ENCODE peak calls at places on chromosomes 2 and 18, in seven cellular contexts. J, P, Y, A, L, H and G are unnamed samples.
A peak's percentile ranks its signal among the peaks of the same experiment; 100 is the strongest.

GRCh38 chr2:36479406-36479805 is 118.6 kb downstream of the FEZ2 start:
- DNase-seq in J (no peak), P (no peak), Y (no peak), A (no peak), L (no peak), H (no peak), G (no peak)

GRCh38 chr2:98471402-98472131 is 26.9 kb downstream of the INPP4A start:
- DNase-seq in J (no peak), P (no peak), Y (no peak), A (no peak), L (no peak), H (no peak), G (no peak)

GRCh38 chr2:234187646-234188174 is 137.2 kb downstream of the SPP2 start:
- DNase-seq in J (no peak), P (no peak), Y (no peak), A (no peak), L (no peak), H (no peak), G (no peak)

GRCh38 chr18:13811993-13812392 is 12.0 kb upstream of the MC5R start:
- DNase-seq in J (no peak), P (no peak), Y (no peak), A (no peak), L (no peak), H (peak; percentile 62), G (no peak)

GRCh38 chr2:166375736-166376487 is at the start of gene SCN9A:
- DNase-seq in J (peak; percentile 91), P (peak; percentile 86), Y (peak; percentile 67), A (peak; percentile 91), L (peak; percentile 81), H (peak; percentile 94), G (peak; percentile 62)

GRCh38 chr2:20625491-20625919 is 25.4 kb downstream of the HS1BP3 start:
- DNase-seq in J (peak; percentile 8), P (peak; percentile 32), Y (peak; percentile 46), A (peak; percentile 67), L (no peak), H (no peak), G (no peak)

GRCh38 chr2:15169326-15170038 is 391.7 kb downstream of the NBAS start:
- DNase-seq in J (no peak), P (no peak), Y (no peak), A (no peak), L (no peak), H (no peak), G (peak; percentile 94)

GRCh38 chr18:23032030-23032582 is 99.0 kb downstream of the RBBP8 start:
- DNase-seq in J (no peak), P (no peak), Y (no peak), A (no peak), L (no peak), H (peak; percentile 20), G (peak; percentile 73)

GRCh38 chr2:23532311-23533013 is 147.5 kb downstream of the KLHL29 start:
- DNase-seq in J (no peak), P (no peak), Y (no peak), A (no peak), L (no peak), H (no peak), G (no peak)

GRCh38 chr2:240702640-240703011 is 11.0 kb downstream of the AQP12A start:
- DNase-seq in J (no peak), P (no peak), Y (no peak), A (peak; percentile 58), L (no peak), H (no peak), G (no peak)

GRCh38 chr2:37472959-37473358 is 128.5 kb downstream of the QPCT start:
- DNase-seq in J (no peak), P (no peak), Y (no peak), A (no peak), L (peak; percentile 76), H (peak; percentile 12), G (peak; percentile 63)

GRCh38 chr2:10831387-10831985 is 18.9 kb upstream of the PDIA6 start:
- DNase-seq in J (no peak), P (no peak), Y (no peak), A (no peak), L (no peak), H (no peak), G (no peak)

GRCh38 chr18:66695281-66695680 is 91.4 kb upstream of the CDH19 start:
- DNase-seq in J (no peak), P (no peak), Y (no peak), A (no peak), L (no peak), H (no peak), G (no peak)

DNA sequence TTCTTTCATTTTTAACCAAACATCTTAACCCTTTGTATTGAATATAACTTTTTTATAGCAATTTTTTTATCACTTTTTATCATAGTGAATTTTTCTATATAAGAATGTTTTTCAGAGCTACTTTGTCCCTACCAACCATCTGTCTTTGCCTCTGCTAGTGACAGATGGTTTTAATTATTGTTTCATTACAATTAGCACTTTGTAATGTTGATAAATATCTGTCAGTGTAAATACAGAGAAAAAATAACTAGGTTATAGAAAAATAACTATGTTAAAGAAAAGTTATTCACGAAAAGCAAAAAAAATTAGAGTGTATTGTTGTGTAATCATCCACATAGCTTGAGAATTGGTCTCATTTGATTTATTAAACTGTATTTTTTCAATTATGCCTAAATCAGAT is 91.0 kb upstream of the CDH19 start:
- DNase-seq in J (no peak), P (no peak), Y (no peak), A (no peak), L (no peak), H (no peak), G (no peak)
- TF ChIP-seq CTCF in J (no peak), P (no peak), Y (no peak), A (no peak), L (no peak), H (no peak), G (no peak)

GRCh38 chr2:74188018-74188601 is 9.4 kb upstream of the MOB1A start:
- DNase-seq in J (peak; percentile 59), P (no peak), Y (no peak), A (no peak), L (no peak), H (peak; percentile 52), G (peak; percentile 96)

GRCh38 chr2:74183878-74184277 is 5.2 kb upstream of the MOB1A start:
- DNase-seq in J (no peak), P (no peak), Y (no peak), A (no peak), L (no peak), H (no peak), G (no peak)

GRCh38 chr2:74181739-74182138 is 3.1 kb upstream of the MOB1A start:
- DNase-seq in J (peak; percentile 96), P (no peak), Y (peak; percentile 42), A (no peak), L (no peak), H (no peak), G (no peak)

GRCh38 chr2:74188696-74189095 is 9.7 kb upstream of the MTHFD2 start:
- DNase-seq in J (no peak), P (no peak), Y (no peak), A (no peak), L (no peak), H (no peak), G (no peak)

DNA sequence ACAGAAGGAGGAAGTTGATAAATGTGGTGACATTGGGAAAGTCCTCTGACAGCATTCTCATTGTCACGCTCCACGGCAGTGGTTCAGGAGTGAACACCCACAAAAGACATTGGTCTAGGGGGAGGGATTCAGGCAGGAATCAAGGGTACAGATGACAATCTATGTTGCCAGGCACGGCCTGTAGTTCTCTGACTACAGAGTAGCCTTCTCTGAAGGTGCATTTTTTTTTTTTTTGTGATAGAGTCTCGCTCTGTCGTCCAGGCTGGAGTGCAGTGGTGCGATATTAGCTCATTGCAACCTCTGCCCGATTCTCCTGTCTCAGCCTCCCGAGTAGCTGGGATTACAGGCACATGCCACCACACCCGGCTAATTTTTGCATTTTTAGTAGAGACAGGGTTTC is 7.4 kb upstream of the MOB1A start:
- DNase-seq in J (no peak), P (no peak), Y (peak; percentile 30), A (no peak), L (no peak), H (no peak), G (no peak)
- H3K27ac ChIP-seq in J (no peak overlapping the region), P (no peak overlapping the region), Y (no peak overlapping the region), A (no peak overlapping the region), L (no peak overlapping the region), H (no peak overlapping the region), G (no peak overlapping the region)

GRCh38 chr2:69639246-69639645 is 4.3 kb downstream of the AAK1 start:
- DNase-seq in J (no peak), P (no peak), Y (no peak), A (no peak), L (no peak), H (no peak), G (no peak)
- TF ChIP-seq CTCF in J (no peak), P (no peak), Y (no peak), A (no peak), L (no peak), H (no peak), G (no peak)

GRCh38 chr2:159793265-159793664 is 4.7 kb downstream of the CD302 start:
- DNase-seq in J (no peak), P (no peak), Y (no peak), A (no peak), L (no peak), H (no peak), G (no peak)
- H3K27ac ChIP-seq in J (no peak overlapping the region), P (peak overlapping the region; percentile 36), Y (no peak overlapping the region), A (no peak overlapping the region), L (no peak overlapping the region), H (no peak overlapping the region), G (no peak overlapping the region)

GRCh38 chr2:85245891-85246290 is 81.9 kb downstream of the TGOLN2 start:
- DNase-seq in J (no peak), P (no peak), Y (no peak), A (no peak), L (no peak), H (no peak), G (peak; percentile 41)

GRCh38 chr2:85246348-85246747 is 81.4 kb downstream of the TGOLN2 start:
- DNase-seq in J (peak; percentile 87), P (no peak), Y (no peak), A (no peak), L (no peak), H (no peak), G (no peak)

GRCh38 chr2:85242321-85242720 is 85.5 kb downstream of the TGOLN2 start:
- DNase-seq in J (no peak), P (no peak), Y (no peak), A (no peak), L (no peak), H (no peak), G (no peak)

GRCh38 chr2:85244798-85245197 is 83.0 kb downstream of the TGOLN2 start:
- DNase-seq in J (no peak), P (no peak), Y (no peak), A (no peak), L (no peak), H (no peak), G (no peak)

GRCh38 chr2:85243101-85244072 is 84.4 kb downstream of the TGOLN2 start:
- DNase-seq in J (peak; percentile 67), P (no peak), Y (no peak), A (no peak), L (peak; percentile 42), H (peak; percentile 87), G (no peak)
- TF ChIP-seq CTCF in J (peak; percentile 65), P (no peak), Y (peak; percentile 73), A (peak; percentile 51), L (peak; percentile 33), H (peak; percentile 81), G (peak; percentile 43)